ENCODE peak calls at places on chromosome 12, in seven cellular contexts. R, B, M, L, X, K and S are unnamed samples.

GRCh38 chr12:101564912-101565311 is 29.9 kb upstream of the MYBPC1 start:
- DNase-seq in K (no peak), M (no peak), L (no peak), R (no peak), B (peak), X (peak), S (no peak)

GRCh38 chr12:57215065-57215464 is 1.5 kb upstream of the NXPH4 start:
- DNase-seq in X (no peak), M (no peak), K (no peak), R (no peak), L (no peak), B (no peak), S (no peak)

GRCh38 chr12:62006076-62006732 is 254.0 kb upstream of the USP15 start:
- DNase-seq in B (peak), M (peak), L (peak), K (peak), X (peak), R (no peak), S (peak)

GRCh38 chr12:100862600-100863149 is 68.1 kb downstream of the ANO4 start:
- DNase-seq in K (no peak), L (no peak), B (no peak), X (no peak), R (no peak), M (no peak), S (no peak)

GRCh38 chr12:69633061-69633460 is 22.4 kb upstream of the LRRC10 start:
- DNase-seq in L (no peak), B (no peak), X (no peak), K (no peak), M (no peak), R (no peak), S (no peak)

GRCh38 chr12:122100568-122100967 is 22.0 kb downstream of the MLXIP start:
- DNase-seq in B (no peak), M (no peak), X (no peak), K (no peak), R (no peak), L (no peak), S (no peak)

GRCh38 chr12:104457746-104458644 is 1.2 kb downstream of the CHST11 start:
- DNase-seq in B (no peak), M (peak), L (peak), R (no peak), K (no peak), X (peak), S (peak)

GRCh38 chr12:93550748-93551611 is 21.5 kb upstream of the SOCS2 start:
- DNase-seq in R (no peak), L (no peak), B (no peak), K (no peak), X (no peak), M (no peak), S (no peak)

GRCh38 chr12:109113661-109114321 is 2.6 kb upstream of the ACACB start:
- DNase-seq in M (no peak), L (no peak), K (no peak), X (no peak), R (no peak), B (no peak), S (no peak)

GRCh38 chr12:26122681-26123481 is 2.0 kb downstream of the BHLHE41 start:
- DNase-seq in X (peak), K (peak), L (peak), R (no peak), B (peak), M (peak), S (peak)

GRCh38 chr12:41053046-41053445 is 135.1 kb upstream of the PDZRN4 start:
- DNase-seq in K (no peak), R (no peak), M (no peak), L (no peak), X (no peak), B (no peak), S (no peak)

GRCh38 chr12:91603060-91603459 is 420.4 kb upstream of the DCN start:
- DNase-seq in R (no peak), B (no peak), M (no peak), L (no peak), X (no peak), K (no peak), S (no peak)

GRCh38 chr12:54341343-54341742 is 16.4 kb downstream of the COPZ1 start:
- DNase-seq in R (no peak), B (no peak), K (peak), M (no peak), X (no peak), L (no peak), S (no peak)

GRCh38 chr12:3964404-3964803 is 91.2 kb upstream of the PARP11 start:
- DNase-seq in R (no peak), M (no peak), K (peak), X (peak), B (peak), L (peak), S (peak)

GRCh38 chr12:101992091-101992490 is 69.7 kb downstream of the WASHC3 start:
- DNase-seq in R (no peak), B (no peak), K (no peak), M (no peak), X (no peak), L (no peak), S (no peak)

GRCh38 chr12:75977952-75978671 is 53.5 kb downstream of the PHLDA1 start:
- DNase-seq in R (peak), M (peak), B (peak), L (peak), X (no peak), K (peak), S (no peak)

GRCh38 chr12:14393736-14394135 is 28.3 kb downstream of the ATF7IP start:
- DNase-seq in B (no peak), X (no peak), M (no peak), R (no peak), L (no peak), K (no peak), S (no peak)

GRCh38 chr12:69904761-69905160 is 79.7 kb downstream of the MYRFL start:
- DNase-seq in K (no peak), B (no peak), X (no peak), R (no peak), L (no peak), M (no peak), S (no peak)

GRCh38 chr12:104684884-104685283 is 228.1 kb downstream of the CHST11 start:
- DNase-seq in X (no peak), M (no peak), K (no peak), B (no peak), L (no peak), R (no peak), S (no peak)

GRCh38 chr12:103462675-103463074 is 33.1 kb downstream of the C12orf42 start:
- DNase-seq in L (no peak), B (no peak), M (no peak), R (no peak), X (no peak), K (no peak), S (no peak)

GRCh38 chr12:68331500-68331868 is 678 bp downstream of the MDM1 start:
- DNase-seq in K (no peak), R (no peak), M (no peak), L (no peak), X (no peak), B (no peak), S (no peak)

GRCh38 chr12:32603858-32604257 is 75.2 kb upstream of the DNM1L start:
- DNase-seq in R (no peak), L (peak), X (no peak), K (no peak), M (no peak), B (peak), S (no peak)

GRCh38 chr12:27902651-27903050 is 69.9 kb downstream of the PTHLH start:
- DNase-seq in M (no peak), L (no peak), X (no peak), R (no peak), B (no peak), K (no peak), S (no peak)

GRCh38 chr12:54356228-54356627 is 8.1 kb downstream of the GPR84 start:
- DNase-seq in M (no peak), B (no peak), K (no peak), X (no peak), R (no peak), L (no peak), S (no peak)

GRCh38 chr12:9134981-9135628 is 19.4 kb upstream of the A2M start:
- DNase-seq in M (no peak), L (peak), B (peak), K (no peak), X (peak), R (no peak), S (no peak)

GRCh38 chr12:93137656-93138612 is 208.8 kb upstream of the EEA1 start:
- DNase-seq in R (no peak), B (no peak), L (no peak), X (no peak), K (no peak), M (no peak), S (no peak)

GRCh38 chr12:97752129-97752528 is 289.5 kb downstream of the RMST start:
- DNase-seq in R (no peak), M (no peak), L (no peak), B (no peak), K (no peak), X (no peak), S (no peak)

GRCh38 chr12:79238246-79238645 is 373.7 kb downstream of the SYT1 start:
- DNase-seq in M (no peak), L (no peak), K (no peak), R (no peak), X (no peak), B (no peak), S (no peak)

GRCh38 chr12:14629832-14630688 is 62.4 kb upstream of the PLBD1 start:
- DNase-seq in X (peak), B (peak), R (peak), K (peak), M (peak), L (peak), S (peak)